ENCODE peak calls at places on chromosomes 7 and 10, in six cellular contexts. N, A, Q, P, V and X are unnamed samples. For H3K27me3, the result is how much of the 10 kb centered on the place peaks cover.

GRCh38 chr7:75660566-75661215 is 78.0 kb downstream of the HIP1 start:
- DNase-seq in V (no peak), Q (no peak), N (no peak), P (no peak), A (no peak), X (peak)

GRCh38 chr10:103470755-103471653 is 8.0 kb downstream of the CALHM3 start:
- DNase-seq in A (no peak), P (peak), V (peak), Q (peak), N (no peak), X (peak)

GRCh38 chr10:67259319-67259929 is 333.6 kb downstream of the LRRTM3 start:
- DNase-seq in P (no peak), Q (no peak), V (no peak), A (no peak), N (no peak), X (no peak)

GRCh38 chr10:103715430-103715829 is 139.9 kb downstream of the SH3PXD2A start:
- DNase-seq in Q (peak), V (no peak), P (no peak), A (no peak), N (no peak), X (no peak)

GRCh38 chr10:4673279-4674040 is 152.5 kb upstream of the AKR1E2 start:
- DNase-seq in N (no peak), V (no peak), Q (no peak), A (no peak), P (no peak), X (no peak)

GRCh38 chr7:133164444-133164843 is 82.6 kb upstream of the CHCHD3 start:
- DNase-seq in P (no peak), N (no peak), V (no peak), A (no peak), Q (no peak), X (no peak)

GRCh38 chr10:122567056-122567660 is 6.6 kb downstream of the DMBT1 start:
- DNase-seq in N (no peak), Q (peak), V (peak), A (no peak), P (no peak), X (no peak)

GRCh38 chr7:50363327-50364060 is 59.0 kb downstream of the IKZF1 start:
- DNase-seq in V (peak), A (no peak), Q (no peak), P (no peak), N (no peak), X (no peak)

GRCh38 chr7:17302575-17303142 is 4.2 kb downstream of the AHR start:
- DNase-seq in P (no peak), N (no peak), V (peak), Q (peak), A (no peak), X (no peak)

GRCh38 chr7:128444242-128444641 is 11.4 kb upstream of the HILPDA start:
- DNase-seq in Q (no peak), P (no peak), A (no peak), V (no peak), N (no peak), X (no peak)

GRCh38 chr7:70322786-70323185 is 724.5 kb downstream of the AUTS2 start:
- DNase-seq in Q (no peak), P (no peak), N (no peak), V (no peak), A (no peak), X (no peak)

DNA sequence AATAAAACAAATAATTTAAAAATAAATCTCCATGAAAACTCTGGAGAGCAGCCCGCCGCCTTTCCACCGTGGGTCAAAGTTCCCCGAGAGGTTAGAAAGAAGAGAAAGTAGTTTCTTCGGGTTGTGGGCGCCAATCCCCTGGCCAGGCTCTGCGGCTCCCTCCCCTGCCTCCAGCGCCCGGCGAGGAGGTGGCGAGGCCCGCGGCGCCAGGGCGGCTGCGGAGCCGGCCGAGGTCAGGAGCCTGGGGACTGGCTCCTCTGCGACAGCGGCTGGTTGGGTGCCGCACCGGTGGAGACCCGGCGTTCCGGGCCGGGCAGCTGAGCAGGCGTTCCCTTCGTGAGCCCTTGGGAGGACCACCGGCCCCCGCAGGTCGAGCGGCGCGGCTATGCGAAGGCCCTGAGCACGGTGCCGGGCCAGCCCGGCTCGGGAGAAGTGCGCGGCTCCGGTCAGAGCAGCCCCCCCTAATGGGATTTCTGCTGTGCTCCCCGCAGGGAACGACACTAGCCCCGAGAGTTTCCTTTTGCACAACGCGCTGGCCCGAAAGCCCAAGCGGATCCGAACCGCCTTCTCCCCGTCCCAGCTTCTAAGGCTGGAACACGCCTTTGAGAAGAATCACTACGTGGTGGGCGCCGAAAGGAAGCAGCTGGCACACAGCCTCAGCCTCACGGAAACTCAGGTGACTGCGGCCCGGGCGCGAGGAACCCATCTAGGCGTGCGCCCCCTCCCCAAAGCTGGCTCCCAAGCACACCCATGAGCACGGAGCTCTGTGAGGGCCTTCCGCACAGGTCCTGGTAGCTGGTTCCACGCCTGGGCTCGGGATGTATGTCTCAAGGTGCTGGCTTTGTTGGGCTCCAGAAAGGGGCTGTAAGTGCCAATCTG is 2.8 kb downstream of the EMX2 start:
- DNase-seq in A (no peak), P (no peak), V (no peak), Q (no peak), N (peak), X (peak)
- H3K27me3 ChIP-seq in A (half or more), P (half or more), V (under half), Q (half or more), N (half or more), X (under half)

GRCh38 chr10:48821111-48821510 is 118.5 kb downstream of the LRRC18 start:
- DNase-seq in Q (no peak), P (no peak), V (no peak), A (no peak), N (no peak), X (no peak)
- H3K27me3 ChIP-seq in Q (under half), P (under half), V (under half), A (under half), N (under half), X (under half)

GRCh38 chr10:8312861-8313260 is 258.4 kb downstream of the GATA3 start:
- DNase-seq in Q (no peak), P (no peak), V (no peak), N (no peak), A (no peak), X (no peak)

GRCh38 chr10:8314486-8314885 is 260.0 kb downstream of the GATA3 start:
- DNase-seq in P (no peak), V (no peak), Q (no peak), N (no peak), A (no peak), X (no peak)

GRCh38 chr10:8312079-8312478 is 257.6 kb downstream of the GATA3 start:
- DNase-seq in N (no peak), Q (no peak), A (no peak), P (no peak), V (no peak), X (no peak)

GRCh38 chr10:8310930-8311329 is 256.4 kb downstream of the GATA3 start:
- DNase-seq in A (no peak), P (no peak), Q (no peak), V (no peak), N (no peak), X (no peak)

GRCh38 chr10:8311526-8312070 is 257.1 kb downstream of the GATA3 start:
- DNase-seq in A (no peak), P (no peak), V (no peak), N (no peak), Q (no peak), X (no peak)
- H3K27me3 ChIP-seq in A (under half), P (under half), V (under half), N (under half), Q (under half), X (under half)

GRCh38 chr7:12569673-12570072 is 847 bp upstream of the SCIN start:
- DNase-seq in N (no peak), Q (no peak), A (no peak), P (no peak), V (no peak), X (no peak)
- H3K27me3 ChIP-seq in N (under half), Q (under half), A (under half), P (under half), V (under half), X (under half)

DNA sequence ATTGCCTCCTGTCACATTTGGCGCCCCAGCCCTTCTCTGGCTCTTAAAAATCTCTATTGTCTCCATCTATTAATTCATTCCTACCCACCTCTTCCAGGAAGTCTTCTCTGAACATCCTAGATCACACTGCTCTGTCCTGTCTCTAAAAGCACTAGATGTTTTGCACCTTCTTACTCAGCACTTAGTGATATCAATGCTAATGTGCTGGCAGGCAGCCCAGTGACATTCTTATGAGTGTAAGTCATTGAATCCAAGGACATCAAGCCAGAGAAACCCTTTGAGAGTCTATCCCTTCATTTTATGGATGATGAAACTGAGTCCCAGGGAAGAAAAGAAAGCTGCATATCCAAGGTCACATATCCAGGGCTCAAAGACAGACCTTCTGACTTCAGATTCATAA is 48.3 kb upstream of the PAX2 start:
- DNase-seq in N (no peak), Q (peak), V (no peak), A (peak), P (no peak), X (no peak)
- H3K27me3 ChIP-seq in N (under half), Q (under half), V (under half), A (under half), P (under half), X (under half)

GRCh38 chr10:94307046-94307615 is 55.6 kb downstream of the NOC3L start:
- DNase-seq in N (no peak), V (no peak), Q (no peak), P (no peak), A (no peak), X (no peak)
- H3K27me3 ChIP-seq in N (under half), V (under half), Q (under half), P (under half), A (under half), X (under half)

GRCh38 chr10:43878386-43878785 is 229.7 kb upstream of the ZNF32 start:
- DNase-seq in A (no peak), Q (no peak), P (peak), V (no peak), N (no peak), X (peak)

GRCh38 chr10:43874984-43875383 is 226.3 kb upstream of the ZNF32 start:
- DNase-seq in Q (no peak), P (no peak), N (no peak), V (no peak), A (no peak), X (no peak)

GRCh38 chr10:43879162-43879561 is 230.5 kb upstream of the ZNF32 start:
- DNase-seq in P (no peak), V (no peak), Q (no peak), N (no peak), A (no peak), X (no peak)

GRCh38 chr10:43879742-43880141 is 231.1 kb upstream of the ZNF32 start:
- DNase-seq in N (no peak), Q (no peak), A (no peak), V (no peak), P (peak), X (no peak)

DNA sequence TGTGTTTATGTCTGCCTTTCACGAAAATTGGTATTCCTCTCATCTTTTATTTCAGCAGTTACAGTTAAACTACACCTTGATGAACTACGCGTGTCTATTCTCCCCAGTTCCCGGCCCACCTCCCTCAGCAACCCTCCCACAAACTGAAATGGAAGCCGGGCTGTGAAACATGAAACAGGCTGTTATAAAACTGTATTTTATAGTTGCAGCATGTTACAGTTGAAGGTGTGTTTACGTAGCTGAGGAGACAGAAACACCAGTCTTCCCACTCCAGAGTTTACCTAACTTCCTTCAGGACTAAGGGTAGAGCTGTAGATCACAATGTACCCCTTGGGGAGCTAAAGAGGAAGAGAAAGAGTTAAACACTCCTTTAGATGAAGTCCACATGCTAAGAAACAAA is 228.3 kb upstream of the ZNF32 start:
- DNase-seq in Q (no peak), A (no peak), V (no peak), P (no peak), N (no peak), X (no peak)
- H3K27me3 ChIP-seq in Q (under half), A (under half), V (under half), P (under half), N (under half), X (under half)